ENCODE peak calls at places on chromosomes 16 and 17, in seven cellular contexts. N is esophagus squamous epithelium, L is right lobe of liver, S is A549, J is Peyer's patch, X is thyroid gland, D is body of pancreas. P is an unnamed sample.

GRCh38 chr16:54632322-54632721 is 298.3 kb upstream of the IRX5 start:
- DNase-seq in X (no peak), L (no peak), S (no peak), D (no peak), N (no peak), J (no peak), P (no peak)

GRCh38 chr17:13365331-13365730 is 236.4 kb downstream of the HS3ST3A1 start:
- DNase-seq in N (no peak), L (no peak), D (no peak), S (no peak), X (no peak), J (no peak), P (no peak)

GRCh38 chr17:51006601-51007000 is 114.1 kb downstream of the SPAG9 start:
- DNase-seq in S (no peak), D (no peak), L (no peak), J (no peak), N (no peak), X (peak), P (no peak)

GRCh38 chr17:40415390-40415789 is 2.3 kb downstream of the TOP2A start:
- DNase-seq in N (no peak), X (no peak), S (peak), D (no peak), L (no peak), J (no peak), P (no peak)

GRCh38 chr17:75102385-75102821 is 7.4 kb upstream of the ARMC7 start:
- DNase-seq in X (no peak), L (no peak), J (peak), S (no peak), N (no peak), D (no peak), P (no peak)

GRCh38 chr17:79083191-79083971 is 8.8 kb downstream of the ENGASE start:
- DNase-seq in D (no peak), J (no peak), L (no peak), X (no peak), S (no peak), N (no peak), P (no peak)

GRCh38 chr16:22423716-22424115 is 49.3 kb upstream of the CDR2 start:
- DNase-seq in D (no peak), S (no peak), N (no peak), X (no peak), J (no peak), L (peak), P (peak)

GRCh38 chr17:43438626-43439529 is 40.1 kb downstream of the ARL4D start:
- DNase-seq in S (no peak), N (no peak), L (no peak), D (no peak), J (no peak), X (peak), P (no peak)

GRCh38 chr16:53967172-53967571 is 263.2 kb downstream of the FTO start:
- DNase-seq in D (no peak), X (no peak), L (no peak), J (no peak), S (no peak), N (no peak), P (no peak)

GRCh38 chr17:11557727-11558452 is 40.4 kb upstream of the DNAH9 start:
- DNase-seq in N (no peak), J (no peak), X (no peak), D (no peak), S (no peak), L (no peak), P (peak)

GRCh38 chr17:40445769-40446468 is 2.7 kb downstream of the IGFBP4 start:
- DNase-seq in D (no peak), J (no peak), L (no peak), X (no peak), N (no peak), S (peak), P (no peak)

GRCh38 chr17:47785538-47786123 is 36.0 kb downstream of the OSBPL7 start:
- DNase-seq in N (no peak), S (no peak), D (no peak), L (no peak), J (no peak), X (peak), P (no peak)

DNA sequence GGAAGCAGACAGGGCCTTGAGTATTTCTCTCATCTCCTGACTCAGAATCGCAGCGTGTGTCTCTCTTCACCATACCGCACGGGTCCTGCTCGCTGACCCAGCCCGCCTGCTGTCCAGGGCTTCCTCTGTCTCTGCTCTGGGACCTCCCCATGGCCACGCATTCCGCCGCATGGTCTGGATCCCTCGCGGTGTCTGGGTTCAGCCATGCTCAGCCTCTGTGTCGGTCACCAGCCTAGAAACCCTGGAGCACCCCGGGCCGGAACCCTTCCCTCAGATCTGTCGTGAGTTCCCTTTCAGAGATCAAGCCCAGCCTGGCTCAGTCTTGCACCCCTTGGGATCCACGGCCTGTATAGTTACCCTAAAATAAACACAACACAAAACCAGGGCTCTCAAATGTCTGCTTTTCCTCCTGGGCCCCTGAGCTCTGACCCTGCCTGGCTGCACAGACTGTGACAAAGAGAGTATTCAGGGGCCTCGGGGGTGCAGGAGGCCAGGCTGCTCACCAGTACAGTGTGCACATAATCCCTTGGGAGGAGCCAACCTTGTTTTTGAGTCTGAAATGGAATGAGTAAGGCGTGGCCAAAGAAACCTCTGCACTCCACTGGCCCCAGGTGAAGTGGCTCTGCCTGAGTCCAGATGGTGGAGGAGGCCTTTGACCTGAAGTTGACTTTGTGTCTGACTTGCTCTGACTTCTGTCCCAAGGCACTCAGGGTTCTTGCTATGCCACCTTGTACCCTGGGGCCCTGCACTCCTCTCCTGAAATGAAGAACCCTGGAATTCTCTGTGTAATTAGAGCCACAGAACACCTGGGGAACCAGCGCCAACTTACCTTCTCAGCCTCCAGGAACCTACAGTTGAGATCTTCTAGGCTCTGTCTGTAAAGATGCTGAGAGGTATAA is 5.8 kb upstream of the SPIRE2 start:
- DNase-seq in X (peak), S (no peak), N (no peak), D (no peak), L (no peak), J (peak), P (no peak)
- TF ChIP-seq POLR2A in X (no peak), S (no peak), N (no peak), D (no peak), L (no peak), J (no peak), P (no peak)

GRCh38 chr16:87042551-87043272 is 274.5 kb downstream of the C16orf95 start:
- DNase-seq in J (no peak), D (peak), N (no peak), S (no peak), X (no peak), L (no peak), P (no peak)
- TF ChIP-seq POLR2A in J (no peak), D (no peak), N (no peak), S (no peak), X (no peak), L (no peak), P (no peak)

GRCh38 chr17:59693582-59693981 is 13.6 kb downstream of the PTRH2 start:
- DNase-seq in D (no peak), N (no peak), J (no peak), L (no peak), X (no peak), S (no peak), P (no peak)
- TF ChIP-seq POLR2A in D (no peak), N (no peak), J (no peak), L (no peak), X (no peak), S (no peak), P (no peak)

GRCh38 chr16:1308036-1308976 is 1.1 kb upstream of the UBE2I start:
- DNase-seq in L (no peak), S (peak), N (no peak), J (no peak), X (no peak), D (no peak), P (no peak)
- TF ChIP-seq POLR2A in L (no peak), S (peak), N (no peak), J (no peak), X (no peak), D (no peak), P (no peak)

GRCh38 chr17:2058521-2059124 is 3.7 kb downstream of the HIC1 start:
- DNase-seq in J (peak), L (peak), X (peak), D (peak), N (no peak), S (peak), P (peak)

GRCh38 chr17:2059125-2059836 is 4.4 kb downstream of the HIC1 start:
- DNase-seq in S (no peak), N (no peak), D (peak), L (no peak), J (peak), X (no peak), P (peak)

GRCh38 chr17:2056221-2057129 is 1.6 kb downstream of the HIC1 start:
- DNase-seq in D (peak), L (peak), N (no peak), S (no peak), X (peak), J (peak), P (no peak)

GRCh38 chr17:2057130-2057713 is 2.3 kb downstream of the HIC1 start:
- DNase-seq in J (no peak), L (no peak), X (no peak), N (no peak), D (peak), S (no peak), P (peak)

DNA sequence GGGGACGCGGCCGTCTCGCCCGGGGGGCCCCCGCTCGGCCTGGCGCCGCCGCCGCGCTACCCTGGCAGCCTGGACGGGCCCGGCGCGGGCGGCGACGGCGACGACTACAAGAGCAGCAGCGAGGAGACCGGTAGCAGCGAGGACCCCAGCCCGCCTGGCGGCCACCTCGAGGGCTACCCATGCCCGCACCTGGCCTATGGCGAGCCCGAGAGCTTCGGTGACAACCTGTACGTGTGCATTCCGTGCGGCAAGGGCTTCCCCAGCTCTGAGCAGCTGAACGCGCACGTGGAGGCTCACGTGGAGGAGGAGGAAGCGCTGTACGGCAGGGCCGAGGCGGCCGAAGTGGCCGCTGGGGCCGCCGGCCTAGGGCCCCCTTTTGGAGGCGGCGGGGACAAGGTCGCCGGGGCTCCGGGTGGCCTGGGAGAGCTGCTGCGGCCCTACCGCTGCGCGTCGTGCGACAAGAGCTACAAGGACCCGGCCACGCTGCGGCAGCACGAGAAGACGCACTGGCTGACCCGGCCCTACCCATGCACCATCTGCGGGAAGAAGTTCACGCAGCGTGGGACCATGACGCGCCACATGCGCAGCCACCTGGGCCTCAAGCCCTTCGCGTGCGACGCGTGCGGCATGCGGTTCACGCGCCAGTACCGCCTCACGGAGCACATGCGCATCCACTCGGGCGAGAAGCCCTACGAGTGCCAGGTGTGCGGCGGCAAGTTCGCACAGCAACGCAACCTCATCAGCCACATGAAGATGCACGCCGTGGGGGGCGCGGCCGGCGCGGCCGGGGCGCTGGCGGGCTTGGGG is 3.0 kb downstream of the HIC1 start:
- DNase-seq in X (no peak), L (no peak), D (peak), S (no peak), J (peak), N (no peak), P (no peak)
- TF ChIP-seq POLR2A in X (no peak), L (no peak), D (no peak), S (no peak), J (no peak), N (no peak), P (no peak)

DNA sequence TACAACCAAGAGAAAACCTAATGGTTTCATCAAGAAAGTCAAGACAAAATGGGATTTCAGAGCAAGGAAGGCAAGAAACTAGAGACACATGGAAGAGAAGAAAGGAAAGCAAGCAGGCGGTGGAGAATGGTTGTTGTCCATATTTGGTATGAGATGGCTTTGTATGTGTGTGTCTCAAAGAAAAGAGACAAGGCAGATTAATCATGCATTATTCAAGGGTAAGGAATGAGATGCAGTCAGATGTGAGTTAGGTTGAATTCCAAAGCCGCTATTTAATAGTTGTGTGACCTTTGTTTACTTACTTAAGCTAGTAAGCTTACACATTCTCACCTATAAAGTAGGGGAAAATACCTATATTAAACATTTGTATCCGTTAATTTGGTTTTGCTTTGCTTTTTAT is 1029.6 kb downstream of the CDH11 start:
- DNase-seq in J (no peak), D (no peak), S (peak), X (no peak), N (no peak), L (no peak), P (no peak)
- TF ChIP-seq POLR2A in J (no peak), D (no peak), S (no peak), X (no peak), N (no peak), L (no peak), P (no peak)

DNA sequence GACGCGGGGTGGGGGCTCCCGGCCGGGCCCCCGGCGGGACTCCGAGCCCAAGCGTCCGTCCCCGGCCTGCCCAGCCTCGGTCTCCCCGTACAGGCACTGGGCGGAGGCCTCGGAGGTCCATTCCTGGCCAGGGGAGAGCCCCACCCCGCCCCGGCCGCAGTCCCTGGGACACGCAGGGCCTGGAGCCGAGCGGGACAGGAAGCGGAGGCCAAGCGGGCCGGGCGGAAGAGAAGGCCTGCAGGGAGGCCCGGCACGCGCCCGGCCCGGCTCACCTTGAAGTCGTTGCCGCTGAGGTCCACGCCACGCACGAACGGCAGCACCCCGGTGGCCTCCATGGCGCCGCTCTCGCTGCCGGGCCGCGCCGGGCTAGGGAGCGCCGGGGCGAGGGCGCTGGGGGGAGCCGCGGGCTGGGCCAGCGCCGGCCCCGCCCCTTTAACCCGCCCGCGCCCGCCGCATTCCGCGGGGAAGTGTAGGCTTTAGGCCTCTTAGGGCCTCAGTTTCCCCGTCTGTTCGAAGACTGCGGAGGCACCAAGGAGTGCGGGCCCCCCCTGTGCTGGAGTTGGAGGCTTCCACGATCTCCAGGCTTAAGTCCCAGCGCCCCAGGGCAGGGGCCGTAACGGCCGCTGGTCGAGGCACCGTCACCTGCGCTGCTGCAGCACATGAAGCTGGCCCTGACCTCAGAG is at the start of gene FLII:
- DNase-seq in N (no peak), J (peak), S (peak), D (peak), L (peak), X (peak), P (no peak)
- TF ChIP-seq POLR2A in N (no peak), J (peak), S (peak), D (peak), L (peak), X (peak), P (no peak)

GRCh38 chr17:67246648-67247415 is 1.8 kb upstream of the HELZ start:
- DNase-seq in D (peak), J (peak), N (no peak), L (peak), S (peak), X (peak), P (peak)

GRCh38 chr17:67245694-67246397 is 850 bp upstream of the HELZ start:
- DNase-seq in D (peak), X (peak), N (no peak), L (peak), S (peak), J (peak), P (no peak)

GRCh38 chr17:67246398-67246647 is 1.3 kb upstream of the HELZ start:
- DNase-seq in X (no peak), D (no peak), N (no peak), J (no peak), L (no peak), S (no peak), P (no peak)

GRCh38 chr17:67244621-67245072 is 349 bp downstream of the HELZ start:
- DNase-seq in L (peak), J (no peak), X (no peak), D (no peak), N (no peak), S (no peak), P (no peak)

DNA sequence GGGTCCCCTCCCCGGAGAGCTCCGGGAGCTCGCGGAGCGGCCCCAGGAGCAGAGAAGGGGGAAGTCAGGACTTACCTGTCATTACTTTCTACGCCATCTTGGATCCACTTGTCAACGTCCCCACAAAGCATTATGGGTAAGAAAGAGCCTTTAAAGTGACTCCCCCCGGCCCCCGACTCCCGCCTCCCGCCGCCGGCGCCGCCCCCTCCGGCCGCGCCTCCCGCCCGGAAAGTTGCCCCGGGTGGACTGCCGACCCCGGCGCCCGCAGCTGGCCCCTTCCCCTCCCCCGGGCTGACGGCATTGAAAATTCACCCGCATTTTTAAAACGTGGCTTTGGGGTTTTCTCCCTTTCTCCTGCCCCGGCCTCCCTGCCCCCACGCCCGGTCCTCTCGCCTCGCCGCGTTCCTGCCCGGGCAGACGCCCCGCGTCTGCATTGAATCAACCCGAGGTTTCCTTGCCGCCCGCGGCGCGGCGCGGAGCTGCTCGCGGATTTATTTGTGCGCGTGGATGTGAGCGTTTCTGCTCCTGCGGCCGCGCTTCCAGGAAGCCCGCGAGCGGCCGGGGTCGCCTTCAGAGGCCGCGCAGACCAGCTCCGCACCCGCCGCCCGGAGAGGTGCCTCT is at the start of gene HELZ:
- DNase-seq in D (peak), L (peak), S (peak), N (no peak), X (peak), J (peak), P (peak)
- TF ChIP-seq POLR2A in D (no peak), L (peak), S (peak), N (no peak), X (no peak), J (no peak), P (no peak)

P was measured in lower leg skin.